ENCODE peak calls at places on chromosomes 16 and 17, in seven cellular contexts. J is uterus, I is endothelial cell, R is upper lobe of right lung, C is foreskin fibroblast, Q is neural crest cell, D is mucosa of descending colon. A is an unnamed sample.

GRCh38 chr16:986411-986810 is 4.8 kb downstream of the SOX8 start:
- DNase-seq in J (no peak), I (no peak), R (no peak), C (no peak), Q (no peak), D (no peak), A (no peak)

GRCh38 chr17:14121952-14122351 is 52.6 kb downstream of the COX10 start:
- DNase-seq in J (no peak), I (no peak), R (no peak), C (no peak), Q (no peak), D (no peak), A (no peak)

GRCh38 chr16:72986011-72986410 is 61.9 kb downstream of the ZFHX3 start:
- DNase-seq in J (peak), I (no peak), R (no peak), C (peak), Q (no peak), D (no peak), A (no peak)

GRCh38 chr16:75475420-75475847 is 10.9 kb upstream of the TMEM170A start:
- DNase-seq in J (no peak), I (no peak), R (no peak), C (no peak), Q (no peak), D (no peak), A (no peak)

GRCh38 chr17:42484304-42484703 is 25.6 kb downstream of the ATP6V0A1 start:
- DNase-seq in J (no peak), I (no peak), R (no peak), C (no peak), Q (no peak), D (peak), A (no peak)

GRCh38 chr16:15897834-15898254 is 9.4 kb upstream of the CEP20 start:
- DNase-seq in J (no peak), I (no peak), R (no peak), C (peak), Q (no peak), D (no peak), A (no peak)

GRCh38 chr17:78976907-78977680 is 2.6 kb downstream of the LGALS3BP start:
- DNase-seq in J (no peak), I (no peak), R (no peak), C (no peak), Q (no peak), D (no peak), A (no peak)

GRCh38 chr17:42849451-42850157 is 1.4 kb upstream of the AOC3 start:
- DNase-seq in J (peak), I (no peak), R (no peak), C (peak), Q (no peak), D (no peak), A (no peak)

GRCh38 chr17:13306310-13306962 is 288.6 kb upstream of the ELAC2 start:
- DNase-seq in J (no peak), I (peak), R (no peak), C (peak), Q (peak), D (peak), A (no peak)

GRCh38 chr16:87658564-87659225 is 56.4 kb downstream of the JPH3 start:
- DNase-seq in J (no peak), I (no peak), R (no peak), C (no peak), Q (no peak), D (peak), A (peak)

GRCh38 chr17:1186923-1187771 is 7.4 kb upstream of the ABR start:
- DNase-seq in J (peak), I (peak), R (peak), C (peak), Q (peak), D (peak), A (peak)

GRCh38 chr16:24848065-24848464 is 2.3 kb downstream of the SLC5A11 start:
- DNase-seq in J (no peak), I (no peak), R (no peak), C (peak), Q (no peak), D (no peak), A (no peak)

GRCh38 chr17:21358682-21359482 is 17.3 kb upstream of the KCNJ12 start:
- DNase-seq in J (no peak), I (no peak), R (no peak), C (peak), Q (no peak), D (peak), A (no peak)

GRCh38 chr16:77679901-77680300 is 42.4 kb upstream of the NUDT7 start:
- DNase-seq in J (no peak), I (no peak), R (no peak), C (no peak), Q (no peak), D (no peak), A (no peak)

DNA sequence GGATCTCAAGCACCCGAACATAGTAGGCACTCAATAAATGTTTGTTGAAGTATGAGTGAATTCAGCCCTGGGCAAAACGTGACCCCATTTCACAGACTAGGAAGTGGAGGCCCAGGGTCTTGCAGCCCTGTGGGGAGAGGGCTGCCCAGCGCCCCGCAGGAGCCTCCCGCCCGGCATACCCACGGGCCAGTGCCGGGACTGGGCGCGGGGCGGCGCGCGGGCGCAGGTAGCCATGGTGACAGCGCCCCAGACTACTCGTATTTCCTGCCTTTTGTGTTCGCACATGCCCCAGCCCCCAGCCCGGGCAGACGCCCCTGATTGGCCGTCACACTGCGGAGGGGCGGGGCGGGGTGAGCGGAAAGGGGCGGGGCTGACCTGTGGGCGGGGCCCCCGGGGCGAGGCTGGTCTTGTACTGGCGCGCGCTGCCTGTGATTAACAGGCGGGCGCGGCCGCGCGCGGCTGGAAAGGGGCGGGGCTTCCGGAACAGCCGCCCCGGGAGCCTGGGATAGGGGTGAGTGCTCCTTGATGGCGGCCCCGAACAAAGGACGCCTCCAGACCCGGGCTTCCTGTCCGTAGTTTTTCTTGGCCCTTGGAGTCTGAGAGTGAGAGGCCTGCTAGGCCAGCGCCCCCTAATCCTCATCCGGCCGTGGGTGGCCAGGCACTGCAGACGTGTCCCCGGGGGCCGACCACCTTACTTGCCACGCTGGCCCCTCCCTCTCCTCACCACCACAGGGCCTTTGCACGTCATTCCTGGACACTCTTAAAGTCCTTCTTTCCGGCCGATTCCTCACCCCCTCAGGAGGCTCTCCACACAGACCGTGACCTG is 71.0 kb downstream of the RAI1 start:
- DNase-seq in J (peak), I (peak), R (peak), C (peak), Q (peak), D (peak), A (peak)
- TF ChIP-seq CTCF in J (peak), I (no peak), R (peak), C (peak), Q (peak), D (no peak), A (peak)

DNA sequence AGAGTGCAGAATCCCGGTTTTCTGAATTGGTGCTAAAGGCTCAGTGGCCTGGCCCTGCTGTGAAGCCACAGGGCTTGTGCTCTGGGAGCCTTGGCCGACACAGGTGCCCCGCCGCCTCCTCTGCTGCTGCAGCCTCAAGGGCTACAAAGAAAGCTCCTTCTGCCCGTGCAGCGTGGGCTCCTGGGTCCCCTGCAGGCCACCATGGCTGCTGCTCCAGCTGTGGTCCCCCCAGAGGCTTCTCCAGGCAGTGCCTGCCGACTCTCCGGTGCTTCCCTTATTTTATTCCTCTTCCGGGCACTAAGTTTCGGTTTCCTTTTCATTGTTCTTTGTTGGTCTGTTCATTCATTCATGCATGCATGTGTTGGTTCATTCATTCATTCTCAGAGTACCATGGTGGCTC is 53.1 kb downstream of the CMIP start:
- DNase-seq in J (no peak), I (no peak), R (no peak), C (no peak), Q (no peak), D (no peak), A (no peak)
- TF ChIP-seq CTCF in J (no peak), I (no peak), R (peak), C (no peak), Q (no peak), D (no peak), A (no peak)

GRCh38 chr17:40070895-40071719 is 8.3 kb downstream of the THRA start:
- DNase-seq in J (peak), I (no peak), R (peak), C (no peak), Q (no peak), D (peak), A (no peak)

GRCh38 chr17:40070644-40070894 is 7.8 kb downstream of the THRA start:
- DNase-seq in J (no peak), I (no peak), R (no peak), C (no peak), Q (no peak), D (no peak), A (no peak)

GRCh38 chr17:40068584-40068916 is 5.8 kb downstream of the THRA start:
- DNase-seq in J (no peak), I (no peak), R (no peak), C (no peak), Q (no peak), D (no peak), A (no peak)

GRCh38 chr17:40068917-40069750 is 6.4 kb downstream of the THRA start:
- DNase-seq in J (peak), I (no peak), R (peak), C (peak), Q (peak), D (peak), A (peak)

DNA sequence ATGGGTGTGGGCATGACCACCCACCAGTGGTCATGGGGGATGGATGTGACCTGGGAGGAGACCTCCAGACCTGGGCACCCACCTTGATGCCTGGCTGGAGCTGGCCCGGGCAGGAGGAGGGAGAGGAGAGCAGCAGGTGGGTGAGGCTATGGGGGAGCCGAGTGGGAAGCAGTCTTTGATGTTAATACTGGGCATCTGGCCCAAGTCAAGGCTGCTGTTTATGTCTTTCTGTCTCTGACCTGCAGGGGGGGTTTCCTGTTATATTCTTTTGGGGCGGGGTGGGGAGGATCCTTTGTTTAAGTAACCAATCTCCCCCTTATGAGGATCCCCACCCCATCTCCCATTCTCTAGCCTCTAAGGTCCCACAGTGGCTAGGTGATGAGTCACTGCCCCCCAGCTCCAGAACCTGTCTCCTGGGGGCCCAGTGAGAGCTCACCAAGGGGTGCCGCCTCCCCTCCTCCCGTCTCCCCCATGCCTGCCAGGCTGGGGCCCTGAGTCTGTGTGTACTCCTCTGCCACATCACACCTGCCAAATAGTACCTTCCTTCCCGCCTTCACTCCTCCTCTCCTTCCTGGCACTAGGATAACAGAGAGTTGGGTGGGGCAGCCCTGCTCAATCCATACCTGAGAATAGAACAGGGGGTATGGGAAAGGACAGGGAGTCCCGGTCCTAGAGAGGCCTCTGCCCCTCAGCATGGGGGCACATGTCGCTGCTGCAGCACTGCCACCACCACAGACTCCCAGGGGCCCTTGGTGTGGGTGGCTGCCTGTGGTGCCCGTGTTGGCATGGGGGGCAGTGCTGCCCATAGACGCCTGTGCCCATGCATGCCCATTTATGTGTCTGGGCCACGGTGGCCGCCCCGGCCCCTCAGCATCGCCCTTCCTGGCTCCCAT is 7.2 kb downstream of the THRA start:
- DNase-seq in J (peak), I (no peak), R (no peak), C (peak), Q (no peak), D (peak), A (no peak)
- TF ChIP-seq CTCF in J (peak), I (peak), R (peak), C (peak), Q (peak), D (no peak), A (peak)

GRCh38 chr17:67891481-67892119 is 66.3 kb downstream of the BPTF start:
- DNase-seq in J (no peak), I (no peak), R (no peak), C (peak), Q (no peak), D (peak), A (peak)
- TF ChIP-seq CTCF in J (no peak), I (no peak), R (peak), C (peak), Q (peak), D (no peak), A (no peak)

GRCh38 chr16:54062361-54063346 is 223.9 kb downstream of the IRX3 start:
- DNase-seq in J (no peak), I (no peak), R (no peak), C (peak), Q (no peak), D (no peak), A (peak)
- TF ChIP-seq CTCF in J (no peak), I (no peak), R (no peak), C (no peak), Q (peak), D (no peak), A (no peak)

DNA sequence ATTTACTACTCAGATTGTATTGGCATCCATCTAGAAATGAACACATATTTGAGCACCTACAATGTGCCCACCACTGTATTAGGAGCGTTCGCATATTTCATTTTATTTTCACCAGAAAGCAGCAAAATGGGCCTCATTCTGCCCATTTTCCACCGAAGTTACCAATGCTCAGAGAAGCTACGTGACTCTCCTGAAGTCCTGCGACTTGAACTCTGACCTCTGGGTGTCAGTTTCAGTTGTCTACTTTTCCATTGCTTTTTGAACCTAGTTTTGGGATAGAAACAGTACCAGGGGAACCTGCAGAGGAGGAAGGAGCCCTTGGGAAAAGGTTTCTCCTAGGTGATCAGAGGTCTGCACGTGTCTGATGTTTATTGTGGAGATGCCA is 139.1 kb upstream of the SDK2 start:
- DNase-seq in J (no peak), I (no peak), R (no peak), C (no peak), Q (no peak), D (no peak), A (no peak)
- TF ChIP-seq CTCF in J (no peak), I (no peak), R (no peak), C (no peak), Q (no peak), D (no peak), A (no peak)

A was measured in glutamatergic neuron.